ENCODE peak calls at places on chromosome 22, in four cellular contexts. B, D, G and T are unnamed samples. For H3K9me3, the result is how much of the 10 kb centered on the place peaks cover.

GRCh38 chr22:20204821-20205220 is 54.0 kb upstream of the CCDC188 start:
- DNase-seq in B (no peak), D (no peak), G (no peak), T (no peak)

GRCh38 chr22:41862530-41863266 is 29.8 kb downstream of the SREBF2 start:
- DNase-seq in B (peak), G (peak), D (no peak), T (peak)

GRCh38 chr22:43014062-43014875 is 680 bp downstream of the PACSIN2 start:
- DNase-seq in B (no peak), D (no peak), G (peak), T (no peak)

GRCh38 chr22:50148991-50149721 is 21.4 kb upstream of the PANX2 start:
- DNase-seq in B (peak), G (peak), D (peak), T (peak)

GRCh38 chr22:18979957-18980356 is 43.9 kb upstream of the PRODH start:
- DNase-seq in D (peak), B (no peak), G (peak), T (no peak)

GRCh38 chr22:25146311-25146710 is 53.3 kb upstream of the CRYBB3 start:
- DNase-seq in B (no peak), G (no peak), D (no peak), T (no peak)

GRCh38 chr22:24985824-24986214 is 33.3 kb downstream of the KIAA1671 start:
- DNase-seq in B (peak), G (no peak), D (peak), T (peak)

GRCh38 chr22:19447388-19448075 is at the start of gene C22orf39:
- DNase-seq in D (peak), G (peak), B (peak), T (peak)

GRCh38 chr22:21055880-21056319 is 10.2 kb downstream of the LRRC74B start:
- DNase-seq in G (peak), D (no peak), B (no peak), T (no peak)

GRCh38 chr22:21101877-21102638 is 56.3 kb downstream of the LRRC74B start:
- DNase-seq in D (no peak), B (no peak), G (no peak), T (no peak)

GRCh38 chr22:44538518-44539315 is 40.7 kb upstream of the RTL6 start:
- DNase-seq in B (no peak), G (no peak), D (no peak), T (no peak)

GRCh38 chr22:25334091-25334490 is 114.7 kb downstream of the CRYBB2 start:
- DNase-seq in G (no peak), D (peak), B (peak), T (peak)

GRCh38 chr22:38981005-38981658 is 1.0 kb upstream of the APOBEC3B start:
- DNase-seq in D (peak), G (no peak), B (peak), T (peak)

GRCh38 chr22:25406510-25407210 is 157.8 kb upstream of the GRK3 start:
- DNase-seq in G (no peak), B (no peak), D (no peak), T (no peak)

GRCh38 chr22:38504731-38505594 is 1.1 kb downstream of the DDX17 start:
- DNase-seq in G (peak), D (peak), B (peak), T (peak)

GRCh38 chr22:27241430-27242110 is 560.0 kb downstream of the MN1 start:
- DNase-seq in B (no peak), D (no peak), G (peak), T (peak)

GRCh38 chr22:26197427-26197826 is 28.2 kb downstream of the SEZ6L start:
- DNase-seq in D (no peak), B (no peak), G (no peak), T (no peak)

GRCh38 chr22:26576026-26576680 is 13.8 kb downstream of the TPST2 start:
- DNase-seq in D (no peak), B (peak), G (peak), T (no peak)

GRCh38 chr22:19527861-19528417 is 3.7 kb upstream of the CLDN5 start:
- DNase-seq in D (peak), G (peak), B (peak), T (peak)

GRCh38 chr22:19016081-19016480 is 80.0 kb upstream of the PRODH start:
- DNase-seq in B (no peak), D (no peak), G (no peak), T (no peak)

GRCh38 chr22:47591709-47592108 is 829.3 kb downstream of the TBC1D22A start:
- DNase-seq in B (no peak), G (no peak), D (no peak), T (no peak)

GRCh38 chr22:42160251-42160650 is 29.6 kb upstream of the CYP2D6 start:
- DNase-seq in G (no peak), D (no peak), B (no peak), T (no peak)

GRCh38 chr22:44020981-44021380 is 3.1 kb upstream of the PARVB start:
- DNase-seq in B (peak), D (no peak), G (no peak), T (peak)

GRCh38 chr22:41000040-41000565 is 48.9 kb downstream of the RBX1 start:
- DNase-seq in G (no peak), B (no peak), D (no peak), T (no peak)

GRCh38 chr22:39898997-39899396 is 1.9 kb upstream of the GRAP2 start:
- DNase-seq in D (no peak), G (no peak), B (no peak), T (no peak)

GRCh38 chr22:27680636-27681035 is 120.9 kb downstream of the MN1 start:
- DNase-seq in G (peak), B (no peak), D (no peak), T (no peak)

GRCh38 chr22:35148381-35148780 is 82.4 kb downstream of the ISX start:
- DNase-seq in D (no peak), G (no peak), B (no peak), T (no peak)

GRCh38 chr22:44363214-44363979 is 50.6 kb upstream of the SHISAL1 start:
- DNase-seq in D (peak), B (peak), G (peak), T (peak)

GRCh38 chr22:43970037-43970747 is 14.9 kb downstream of the SAMM50 start:
- DNase-seq in B (no peak), G (no peak), D (no peak), T (no peak)

GRCh38 chr22:17974703-17975372 is 49.5 kb downstream of the MICAL3 start:
- DNase-seq in B (no peak), D (no peak), G (no peak), T (no peak)

GRCh38 chr22:30254307-30254706 is 7.7 kb upstream of the LIF start:
- DNase-seq in D (no peak), G (no peak), B (no peak), T (no peak)

GRCh38 chr22:34842630-34843029 is 223.3 kb upstream of the ISX start:
- DNase-seq in B (no peak), D (no peak), G (no peak), T (no peak)

GRCh38 chr22:40070701-40071100 is 75.9 kb downstream of the FAM83F start:
- DNase-seq in B (no peak), G (no peak), D (no peak), T (no peak)

GRCh38 chr22:22738959-22739585 is 94.7 kb downstream of the GGTLC2 start:
- DNase-seq in G (no peak), B (no peak), D (no peak), T (no peak)
- H3K9me3 ChIP-seq in G (under half), B (under half), D (under half), T (under half)

GRCh38 chr22:23268877-23269276 is 88.6 kb downstream of the BCR start:
- DNase-seq in D (no peak), B (no peak), G (no peak), T (no peak)
- H3K27ac ChIP-seq in D (no peak), B (no peak), G (no peak), T (no peak)

GRCh38 chr22:31651667-31652066 is 10.3 kb downstream of the PISD start:
- DNase-seq in B (no peak), G (no peak), D (no peak), T (no peak)
- H3K9me3 ChIP-seq in B (under half), G (under half), D (under half), T (under half)

DNA sequence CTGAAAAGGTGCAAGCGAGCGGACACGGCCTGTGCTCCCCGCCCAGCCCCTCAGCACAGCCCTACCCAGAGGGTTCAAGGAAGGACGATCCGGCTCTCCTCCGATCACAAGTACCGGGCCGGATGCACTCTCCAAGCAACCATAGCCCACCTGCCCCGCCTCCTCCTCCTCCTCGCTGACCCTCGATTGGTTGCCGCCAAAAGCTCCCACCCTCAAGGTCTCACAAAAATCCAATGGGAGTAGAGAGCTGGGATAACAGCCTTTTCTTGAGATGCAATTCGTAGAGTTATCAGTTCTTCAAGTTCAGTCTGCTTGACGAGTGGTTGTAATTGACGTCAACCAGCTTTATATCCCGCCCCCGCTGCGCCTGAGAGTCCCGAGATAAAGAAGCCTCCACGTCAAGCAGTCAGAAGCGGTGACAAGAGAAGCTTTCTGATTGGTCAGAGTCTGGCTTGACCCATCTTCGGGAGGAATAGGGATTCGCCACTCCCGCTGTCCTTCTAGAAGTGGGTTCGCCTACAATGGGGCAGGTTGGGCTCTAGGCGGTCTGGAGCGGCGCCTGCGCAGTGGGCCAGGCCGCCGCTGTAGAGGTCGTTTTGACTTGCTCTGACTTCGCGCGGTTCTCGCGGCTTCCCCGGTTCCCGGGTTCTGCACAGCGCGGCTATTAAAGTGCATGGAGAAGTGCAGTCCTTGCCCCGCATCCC is at the start of gene IFT27:
- DNase-seq in G (peak), D (peak), B (peak), T (peak)
- H3K27ac ChIP-seq in G (peak), D (peak), B (peak), T (peak)

GRCh38 chr22:48894804-48895250 is 932.8 kb downstream of the BRD1 start:
- DNase-seq in D (no peak), G (peak), B (no peak), T (no peak)

GRCh38 chr22:48892571-48893287 is 934.9 kb downstream of the BRD1 start:
- DNase-seq in B (no peak), D (no peak), G (no peak), T (no peak)

GRCh38 chr22:48893288-48894063 is 934.2 kb downstream of the BRD1 start:
- DNase-seq in D (no peak), G (no peak), B (no peak), T (no peak)

GRCh38 chr22:48895341-48895740 is 932.3 kb downstream of the BRD1 start:
- DNase-seq in D (no peak), G (no peak), B (no peak), T (no peak)

GRCh38 chr22:48894064-48894671 is 933.5 kb downstream of the BRD1 start:
- DNase-seq in B (no peak), D (no peak), G (peak), T (no peak)
- H3K9me3 ChIP-seq in B (half or more), D (half or more), G (under half), T (under half)

DNA sequence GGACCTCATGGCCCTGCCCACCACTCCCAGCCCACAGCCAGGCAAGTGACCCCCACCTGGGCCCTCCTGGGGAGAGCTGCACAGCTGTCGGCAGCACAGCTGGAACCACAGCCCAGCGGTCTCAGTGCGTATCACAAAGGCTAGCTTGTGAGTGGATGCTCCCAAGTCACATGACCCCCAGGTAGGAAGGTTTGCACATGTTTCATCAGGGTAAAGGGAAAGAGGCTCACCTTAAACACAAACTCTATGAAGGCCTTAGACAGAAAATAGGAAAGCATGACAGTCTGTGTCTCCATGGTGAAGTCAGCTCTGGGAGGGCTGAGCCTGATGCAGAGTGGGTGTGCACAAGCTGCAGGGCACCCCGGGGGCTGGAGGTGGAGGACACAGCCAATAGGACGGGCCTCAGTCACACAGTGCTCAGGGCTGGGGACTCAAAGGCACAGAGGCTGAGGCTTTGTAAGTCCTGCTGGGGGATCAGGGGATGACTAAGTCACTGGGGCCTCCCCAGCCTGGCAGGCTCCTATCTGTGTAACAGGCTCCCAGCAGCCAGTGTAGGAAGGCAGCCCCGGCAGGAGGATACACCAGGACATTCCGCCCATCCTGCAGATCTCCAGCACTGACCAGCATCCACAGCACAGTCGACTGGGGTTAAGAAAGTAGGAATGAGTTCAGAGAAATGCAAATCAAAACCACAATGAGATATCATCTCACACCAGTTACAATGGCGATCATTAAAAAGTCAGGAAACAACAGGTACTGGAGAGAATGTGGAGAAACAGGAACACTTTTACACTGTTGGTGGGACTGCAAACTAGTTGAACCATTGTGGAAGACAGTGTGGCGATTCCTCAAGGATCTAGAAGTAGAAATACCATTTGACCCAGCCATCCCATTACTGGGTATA is 22.0 kb downstream of the CELSR1 start:
- DNase-seq in G (no peak), D (peak), B (peak), T (no peak)
- H3K27ac ChIP-seq in G (no peak), D (peak), B (no peak), T (no peak)

DNA sequence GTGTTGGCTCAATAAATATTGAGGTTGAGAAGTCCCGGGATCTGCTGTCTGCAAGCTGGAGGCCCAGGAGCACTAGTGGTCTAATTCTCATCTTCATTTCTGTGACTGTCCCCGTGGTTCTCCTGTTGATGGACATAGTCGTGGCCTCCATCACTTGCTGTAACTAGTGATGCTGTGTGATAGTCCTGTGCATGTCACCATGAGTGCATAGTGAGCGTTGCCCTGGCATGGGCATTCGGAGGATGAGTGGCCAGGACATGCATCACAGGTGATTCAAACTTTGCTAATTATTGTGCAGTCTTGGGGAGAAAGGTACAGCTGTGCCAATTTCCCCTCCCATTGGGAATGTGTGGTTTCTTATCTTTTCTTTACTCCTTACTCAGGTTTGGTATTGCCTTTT is 902.2 kb downstream of the BRD1 start:
- DNase-seq in D (no peak), B (no peak), G (no peak), T (no peak)
- H3K9me3 ChIP-seq in D (under half), B (under half), G (under half), T (under half)

GRCh38 chr22:37499789-37500188 is 13.6 kb upstream of the MFNG start:
- DNase-seq in G (no peak), B (no peak), D (no peak), T (no peak)

GRCh38 chr22:37501176-37501609 is 15.0 kb upstream of the MFNG start:
- DNase-seq in G (no peak), D (no peak), B (no peak), T (no peak)

GRCh38 chr22:37498289-37498909 is 12.2 kb upstream of the MFNG start:
- DNase-seq in G (peak), B (no peak), D (no peak), T (no peak)

GRCh38 chr22:37500745-37501144 is 14.6 kb upstream of the MFNG start:
- DNase-seq in D (no peak), B (no peak), G (no peak), T (no peak)

GRCh38 chr22:37499006-37499707 is 13.0 kb upstream of the MFNG start:
- DNase-seq in G (no peak), B (no peak), D (no peak), T (peak)
- H3K27ac ChIP-seq in G (no peak), B (no peak), D (no peak), T (no peak)